ENCODE peak calls at places on chromosomes 13 and 19, in six cellular contexts. M, V, C, O, R and K are unnamed samples.

GRCh38 chr13:99005609-99006008 is 27.7 kb upstream of the DOCK9 start:
- DNase-seq in V (no peak), R (no peak), M (no peak), C (no peak), O (no peak), K (no peak)

GRCh38 chr19:58044391-58044790 is 10.6 kb downstream of the ZSCAN1 start:
- DNase-seq in O (no peak), C (no peak), M (no peak), V (peak), R (no peak), K (no peak)

GRCh38 chr19:4175669-4175931 is 6.8 kb downstream of the SIRT6 start:
- DNase-seq in M (no peak), C (no peak), V (no peak), R (no peak), O (no peak), K (no peak)

GRCh38 chr13:65985632-65986031 is 1244.5 kb downstream of the PCDH9 start:
- DNase-seq in R (no peak), M (no peak), O (no peak), C (no peak), V (no peak), K (no peak)

GRCh38 chr13:32676242-32676641 is 90.0 kb downstream of the PDS5B start:
- DNase-seq in C (no peak), R (no peak), M (no peak), V (no peak), O (peak), K (no peak)

GRCh38 chr13:31824705-31825512 is 85.6 kb downstream of the RXFP2 start:
- DNase-seq in V (no peak), R (no peak), C (no peak), M (no peak), O (peak), K (no peak)

GRCh38 chr13:44703371-44703770 is 127.2 kb upstream of the TSC22D1 start:
- DNase-seq in R (no peak), V (no peak), C (no peak), M (no peak), O (peak), K (no peak)

GRCh38 chr19:3363841-3364500 is 2.4 kb upstream of the NFIC start:
- DNase-seq in R (no peak), O (no peak), V (no peak), C (no peak), M (no peak), K (no peak)

GRCh38 chr13:32059511-32059984 is 28.0 kb downstream of the FRY start:
- DNase-seq in M (no peak), R (no peak), C (no peak), V (no peak), O (no peak), K (no peak)

GRCh38 chr13:30158774-30159445 is 148.4 kb downstream of the KATNAL1 start:
- DNase-seq in V (no peak), R (peak), M (no peak), O (peak), C (no peak), K (no peak)

GRCh38 chr13:46469064-46469463 is 82.0 kb upstream of the RUBCNL start:
- DNase-seq in M (no peak), C (no peak), O (no peak), V (no peak), R (no peak), K (no peak)

GRCh38 chr13:67740871-67741475 is 510.8 kb upstream of the PCDH9 start:
- DNase-seq in O (no peak), C (no peak), R (no peak), M (no peak), V (no peak), K (no peak)

GRCh38 chr13:23434431-23434830 is 929 bp upstream of the SACS start:
- DNase-seq in C (no peak), R (no peak), V (no peak), M (no peak), O (no peak), K (no peak)

GRCh38 chr13:64877176-64877575 is 2353.0 kb downstream of the PCDH9 start:
- DNase-seq in O (no peak), V (no peak), C (no peak), R (no peak), M (no peak), K (no peak)

GRCh38 chr13:79792716-79793115 is 311.8 kb downstream of the NDFIP2 start:
- DNase-seq in O (no peak), V (no peak), R (no peak), M (no peak), C (no peak), K (no peak)